ENCODE peak calls at places on chromosomes 3 and 15, in five cellular contexts. L is K562, E is A549, C is HepG2, M is IMR-90. I is an unnamed sample.
A peak's percentile ranks its signal among the peaks of the same experiment; 100 is the strongest.

GRCh38 chr3:118938183-118938961 is 96.3 kb downstream of the IGSF11 start:
- DNase-seq in C (no peak), E (peak; percentile 60), M (peak; percentile 1), L (no peak), I (no peak)

GRCh38 chr15:29518442-29518841 is 248.8 kb upstream of the NSMCE3 start:
- DNase-seq in E (peak; percentile 20), L (no peak), C (no peak), M (no peak), I (no peak)

GRCh38 chr15:40087991-40088928 is 20.4 kb downstream of the BMF start:
- DNase-seq in L (no peak), M (no peak), E (no peak), C (peak; percentile 92), I (no peak)

GRCh38 chr3:8970971-8971589 is 7.8 kb upstream of the RAD18 start:
- DNase-seq in C (peak; percentile 54), L (peak; percentile 76), E (peak; percentile 65), M (peak; percentile 63), I (no peak)

GRCh38 chr3:188439080-188439479 is 285.1 kb downstream of the LPP start:
- DNase-seq in L (no peak), E (no peak), M (no peak), C (no peak), I (no peak)

GRCh38 chr3:14452676-14453367 is 50.4 kb downstream of the SLC6A6 start:
- DNase-seq in C (no peak), E (peak; percentile 88), L (no peak), M (peak; percentile 98), I (no peak)

GRCh38 chr3:151016421-151016820 is 43.9 kb upstream of the CLRN1 start:
- DNase-seq in L (no peak), E (no peak), C (no peak), M (peak; percentile 13), I (no peak)

GRCh38 chr3:34957707-34958106 is 681.6 kb upstream of the ARPP21 start:
- DNase-seq in C (no peak), E (no peak), L (no peak), M (no peak), I (no peak)

GRCh38 chr3:64796597-64796996 is 108.8 kb upstream of the ADAMTS9 start:
- DNase-seq in M (no peak), E (no peak), L (no peak), C (no peak), I (no peak)
- TF ChIP-seq SMC3 in M (no peak), E (no peak), L (no peak), C (no peak), I (no peak)

DNA sequence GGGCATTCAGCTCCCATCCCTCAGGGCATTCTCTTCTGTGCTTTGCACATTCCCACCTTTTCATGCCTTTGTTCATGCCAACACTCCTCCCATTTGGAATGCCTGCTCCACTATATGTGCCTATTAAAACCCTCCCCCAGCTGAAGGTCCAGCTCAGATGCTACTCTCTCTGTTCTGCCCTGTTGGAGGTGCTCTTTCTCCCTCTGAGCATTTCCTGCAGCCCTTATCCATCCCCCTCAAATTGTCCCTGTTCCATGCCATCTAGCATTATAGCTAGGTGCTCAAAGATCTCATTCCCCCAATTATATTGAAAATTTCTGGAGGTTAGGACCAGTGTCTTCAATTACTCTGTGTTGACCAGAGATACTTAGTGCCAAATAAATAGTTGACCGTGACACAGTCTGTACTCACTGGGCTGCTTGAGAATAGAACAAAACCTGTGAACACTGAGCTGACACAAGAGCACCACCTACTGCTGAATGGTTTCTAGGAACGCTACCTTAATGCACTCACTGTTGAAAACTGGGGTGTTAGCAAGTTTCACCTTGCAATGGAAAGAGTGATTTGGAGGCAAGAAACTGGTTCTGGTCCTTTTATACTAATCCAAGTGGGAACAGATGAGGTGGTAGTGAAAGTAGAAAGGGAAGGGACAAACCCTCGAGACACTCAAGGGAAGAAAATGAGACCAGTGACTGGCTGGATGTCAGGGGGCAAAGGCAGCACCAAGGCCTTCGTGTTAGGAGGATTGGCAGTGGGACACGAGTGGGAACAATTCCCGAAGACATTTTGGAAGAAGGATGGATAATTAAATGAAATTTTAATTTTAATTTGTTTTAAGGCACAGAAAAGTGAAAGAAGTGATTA is 289.8 kb upstream of the ROPN1 start:
- DNase-seq in L (peak; percentile 6), C (peak; percentile 10), E (peak; percentile 41), M (peak; percentile 55), I (no peak)
- TF ChIP-seq SMC3 in L (no peak), C (no peak), E (peak; percentile 73), M (peak; percentile 80), I (peak; percentile 69)

GRCh38 chr15:90076716-90077115 is 25.6 kb downstream of the IDH2 start:
- DNase-seq in E (no peak), M (no peak), C (no peak), L (no peak), I (no peak)

GRCh38 chr15:90074023-90074422 is 28.2 kb downstream of the IDH2 start:
- DNase-seq in M (no peak), E (no peak), C (no peak), L (no peak), I (no peak)

GRCh38 chr15:90074916-90075315 is 27.4 kb downstream of the IDH2 start:
- DNase-seq in E (no peak), L (no peak), C (no peak), M (no peak), I (no peak)

GRCh38 chr15:90072978-90073640 is 29.2 kb downstream of the IDH2 start:
- DNase-seq in C (no peak), L (no peak), M (no peak), E (no peak), I (no peak)

GRCh38 chr15:90075420-90076289 is 26.6 kb downstream of the IDH2 start:
- DNase-seq in L (no peak), C (peak; percentile 57), E (no peak), M (no peak), I (no peak)
- TF ChIP-seq SMC3 in L (no peak), C (no peak), E (no peak), M (no peak), I (no peak)

DNA sequence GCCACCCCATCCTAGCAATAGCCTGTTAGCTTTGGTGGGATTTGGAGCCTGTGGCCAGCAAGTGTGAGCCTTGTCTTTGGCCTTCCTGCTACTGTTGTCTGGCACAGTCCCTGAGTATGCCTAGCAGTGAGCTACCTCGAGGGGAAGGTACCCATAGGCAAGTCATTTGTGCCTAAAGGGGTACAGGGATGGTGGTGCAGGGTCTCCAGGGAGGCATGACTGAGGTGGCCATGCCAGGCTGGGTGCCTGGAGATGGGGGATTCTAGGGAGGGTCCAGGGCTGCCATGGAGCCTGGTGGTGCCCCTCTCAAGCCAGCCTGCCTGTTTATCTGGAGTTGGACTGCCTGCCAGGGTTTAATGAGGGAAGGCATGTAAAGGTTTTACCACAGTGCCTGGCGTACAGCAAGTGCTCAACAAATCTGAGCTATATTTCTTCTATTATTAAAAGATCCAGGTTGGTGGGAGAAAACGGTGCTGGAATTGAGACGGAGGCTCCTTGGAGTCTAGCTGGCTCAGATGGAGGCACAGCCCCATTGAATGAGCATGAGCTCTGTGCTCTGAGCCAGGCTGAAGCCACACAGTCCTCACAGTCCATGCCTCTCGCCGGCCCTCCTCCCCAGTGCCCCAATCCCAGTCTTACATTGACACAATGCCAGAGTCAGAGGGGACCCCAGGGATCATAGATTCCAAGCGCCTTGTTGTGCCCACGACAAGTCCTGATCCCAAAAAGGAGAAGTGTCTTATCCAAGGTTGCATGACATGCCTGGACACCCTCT is 76.2 kb downstream of the CORO2B start:
- DNase-seq in L (no peak), E (no peak), M (no peak), C (no peak), I (no peak)
- TF ChIP-seq SMC3 in L (no peak), E (no peak), M (no peak), C (no peak), I (no peak)

DNA sequence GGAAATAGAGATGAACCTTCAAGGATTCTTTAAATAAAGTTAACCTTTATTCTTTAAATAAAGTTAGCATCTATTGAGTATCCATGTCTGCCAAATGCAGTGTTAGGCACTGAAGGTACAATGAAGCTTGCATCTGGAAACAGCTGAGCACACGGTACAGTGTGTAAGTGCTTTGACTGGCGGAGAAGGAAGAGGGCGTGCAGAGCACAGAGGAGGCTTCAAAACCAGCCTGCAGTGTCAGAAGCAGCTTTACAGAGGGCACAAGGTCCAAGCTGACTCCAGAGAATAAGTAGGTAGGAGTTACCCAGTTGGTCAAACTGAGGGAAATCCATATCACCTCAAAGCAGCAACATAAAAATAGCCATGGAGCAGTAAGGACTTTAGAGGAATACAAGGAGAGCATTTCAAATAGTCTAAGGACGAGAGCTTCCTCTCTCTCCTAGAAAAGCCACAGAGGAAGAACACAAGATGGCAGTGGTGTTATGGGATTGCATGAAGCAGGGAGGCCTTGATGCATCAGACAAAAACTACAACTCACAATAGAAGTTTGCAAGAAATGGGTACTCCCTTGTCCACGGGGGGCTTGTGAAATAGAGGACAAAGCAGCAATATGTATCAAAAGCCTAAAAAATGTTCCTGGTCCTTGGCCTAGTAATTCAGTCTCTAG is 60.3 kb upstream of the PPP2R3A start:
- DNase-seq in M (peak; percentile 51), C (no peak), L (no peak), E (peak; percentile 16), I (no peak)
- TF ChIP-seq SMC3 in M (peak; percentile 50), C (no peak), L (no peak), E (no peak), I (no peak)

GRCh38 chr3:31404871-31405270 is 127.9 kb upstream of the STT3B start:
- DNase-seq in L (no peak), M (no peak), C (no peak), E (no peak), I (no peak)

GRCh38 chr3:31402118-31402517 is 130.6 kb upstream of the STT3B start:
- DNase-seq in E (no peak), C (no peak), L (no peak), M (no peak), I (no peak)

GRCh38 chr3:31403197-31403596 is 129.5 kb upstream of the STT3B start:
- DNase-seq in E (no peak), C (no peak), M (no peak), L (no peak), I (no peak)

GRCh38 chr3:31399270-31399669 is 133.5 kb upstream of the STT3B start:
- DNase-seq in L (no peak), M (no peak), C (no peak), E (no peak), I (no peak)
- TF ChIP-seq SMC3 in L (no peak), M (no peak), C (no peak), E (no peak), I (no peak)

GRCh38 chr3:66532160-66532587 is 31.4 kb upstream of the LRIG1 start:
- DNase-seq in C (no peak), L (no peak), M (no peak), E (no peak), I (no peak)
- TF ChIP-seq SMC3 in C (no peak), L (no peak), M (no peak), E (no peak), I (no peak)

DNA sequence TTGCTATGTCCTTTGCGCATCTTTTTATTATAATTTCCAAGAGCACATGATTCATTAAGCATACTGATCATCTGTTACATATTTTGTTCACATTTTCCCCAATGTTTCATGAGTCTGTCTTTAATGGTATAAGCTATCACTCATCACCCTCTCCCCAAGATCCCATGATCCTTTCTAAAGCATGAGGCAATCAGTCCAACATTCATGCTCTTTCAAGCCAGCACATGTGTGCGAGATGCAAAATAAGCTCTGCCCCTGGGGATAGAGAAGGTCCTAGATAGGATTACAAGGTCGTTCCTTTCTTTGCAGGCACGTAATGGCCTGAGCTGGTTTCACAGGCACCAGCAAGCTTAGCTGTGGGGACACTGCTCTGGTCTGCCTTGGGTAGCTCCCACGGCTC is 32.2 kb upstream of the B3GNT5 start:
- DNase-seq in M (no peak), C (no peak), L (no peak), E (no peak), I (no peak)
- TF ChIP-seq SMC3 in M (no peak), C (no peak), L (no peak), E (no peak), I (no peak)

I was measured in GM12878.